ENCODE peak calls at places on chromosomes 11 and 22, in nine cellular contexts. P is IMR-90; A is lower lobe of right lung; N is spleen; F is thoracic aorta; W is MM.1S; U is cardiac muscle cell; J is psoas muscle; V is CD8-positive, alpha-beta T cell. L is an unnamed sample.

GRCh38 chr22:41779889-41780505 is 20.5 kb upstream of the CCDC134 start:
- DNase-seq in P (no peak), A (no peak), N (peak; percentile 38), F (no peak), W (no peak), U (no peak), J (no peak), V (peak; percentile 34), L (peak; percentile 28)

GRCh38 chr22:36595154-36595553 is 66.2 kb upstream of the EIF3D start:
- DNase-seq in P (no peak), A (no peak), N (no peak), F (no peak), W (no peak), U (no peak), J (no peak), V (no peak), L (no peak)

GRCh38 chr11:92667446-92668165 is 301.8 kb upstream of the MTNR1B start:
- DNase-seq in P (no peak), A (no peak), N (no peak), F (no peak), W (no peak), U (no peak), J (no peak), V (no peak), L (no peak)

GRCh38 chr22:21447694-21448402 is 19.3 kb upstream of the TMEM191C start:
- DNase-seq in P (no peak), A (peak; percentile 38), N (peak; percentile 55), F (no peak), W (no peak), U (no peak), J (peak; percentile 10), V (no peak), L (no peak)

GRCh38 chr11:67345949-67346819 is 7.2 kb downstream of the POLD4 start:
- DNase-seq in P (peak; percentile 58), A (no peak), N (no peak), F (no peak), W (peak; percentile 49), U (peak; percentile 29), J (no peak), V (no peak), L (peak; percentile 84)

GRCh38 chr11:76391039-76391438 is 9.9 kb downstream of the GVQW3 start:
- DNase-seq in P (no peak), A (no peak), N (no peak), F (no peak), W (no peak), U (no peak), J (no peak), V (no peak), L (no peak)

GRCh38 chr11:91926967-91927366 is 297.7 kb upstream of the FAT3 start:
- DNase-seq in P (no peak), A (no peak), N (no peak), F (no peak), W (no peak), U (no peak), J (peak; percentile 30), V (no peak), L (no peak)

GRCh38 chr11:70519117-70519516 is 120.8 kb downstream of the CTTN start:
- DNase-seq in P (no peak), A (no peak), N (peak; percentile 20), F (no peak), W (no peak), U (no peak), J (no peak), V (no peak), L (no peak)

GRCh38 chr11:45042560-45042959 is 91.9 kb upstream of the TP53I11 start:
- DNase-seq in P (no peak), A (no peak), N (no peak), F (peak; percentile 17), W (no peak), U (no peak), J (no peak), V (no peak), L (no peak)

GRCh38 chr11:29485641-29486040 is 531.2 kb downstream of the KCNA4 start:
- DNase-seq in P (peak; percentile 1), A (no peak), N (no peak), F (no peak), W (no peak), U (no peak), J (no peak), V (no peak), L (no peak)

GRCh38 chr22:35489225-35489624 is 51.4 kb upstream of the RASD2 start:
- DNase-seq in P (no peak), A (no peak), N (no peak), F (no peak), W (no peak), U (no peak), J (no peak), V (no peak), L (no peak)

GRCh38 chr11:98772799-98773198 is 247.9 kb upstream of the CNTN5 start:
- DNase-seq in P (no peak), A (no peak), N (no peak), F (no peak), W (no peak), U (no peak), J (no peak), V (no peak), L (no peak)

GRCh38 chr11:59765068-59765770 is 10.0 kb downstream of the STX3 start:
- DNase-seq in P (no peak), A (no peak), N (no peak), F (no peak), W (no peak), U (no peak), J (no peak), V (no peak), L (no peak)

GRCh38 chr11:15801616-15802015 is 554.7 kb downstream of the SOX6 start:
- DNase-seq in P (no peak), A (no peak), N (no peak), F (no peak), W (no peak), U (peak; percentile 5), J (no peak), V (no peak), L (no peak)

DNA sequence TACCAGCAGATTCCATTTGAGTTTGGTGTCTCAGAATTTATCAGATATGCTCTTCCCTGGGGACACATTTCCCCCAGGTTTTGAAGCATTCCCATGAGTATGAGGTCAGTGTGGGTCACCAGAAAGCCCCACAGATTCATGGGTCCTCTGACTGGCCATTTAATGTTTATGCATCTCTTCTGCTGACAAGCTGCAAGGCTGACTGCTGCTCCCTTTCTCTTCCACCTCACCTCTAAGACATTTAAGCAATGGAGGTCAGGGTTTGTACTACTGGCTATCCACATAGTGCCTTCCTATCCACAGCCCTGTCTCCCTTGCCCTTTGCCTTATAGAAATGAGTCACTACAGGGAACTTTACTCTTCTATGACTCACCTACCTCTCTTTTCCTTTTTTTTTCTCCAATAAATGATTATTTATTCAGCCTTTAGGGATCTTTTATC is 106.0 kb upstream of the TIMP3 start:
- DNase-seq in P (peak; percentile 95), A (no peak), N (no peak), F (no peak), W (no peak), U (no peak), J (no peak), V (no peak), L (no peak)
- H3K4me1 ChIP-seq in P (peaks cover 18% of the 10 kb centered on the region), A (peaks cover 9% of the 10 kb centered on the region), N (no peaks in the 10 kb centered on the region), F (no peaks in the 10 kb centered on the region), W (no peaks in the 10 kb centered on the region), U (no peaks in the 10 kb centered on the region), J (no peaks in the 10 kb centered on the region), V (no peaks in the 10 kb centered on the region), L (no peaks in the 10 kb centered on the region)

DNA sequence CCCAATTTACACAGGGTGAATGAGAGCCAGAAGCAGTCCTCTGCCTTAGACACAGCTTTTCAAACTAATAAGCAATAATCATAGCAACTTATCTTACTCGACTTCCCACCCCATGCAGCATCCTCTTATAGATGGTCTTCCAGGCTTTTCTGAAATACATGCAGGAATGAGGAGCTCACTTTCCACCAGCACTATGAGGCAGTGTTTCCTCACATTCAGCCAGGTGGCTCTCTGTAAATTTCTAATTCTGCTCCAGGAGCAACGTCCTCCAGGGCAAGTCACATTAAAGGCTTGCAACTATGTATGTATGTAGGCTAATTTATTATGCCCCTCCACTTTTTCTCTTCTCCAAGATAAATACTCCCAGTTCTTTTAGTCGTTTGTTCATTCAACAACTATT is 60.0 kb downstream of the PAK1 start:
- DNase-seq in P (no peak), A (no peak), N (no peak), F (no peak), W (no peak), U (no peak), J (no peak), V (no peak), L (no peak)
- H3K4me1 ChIP-seq in P (peaks cover 7% of the 10 kb centered on the region), A (peaks cover 14% of the 10 kb centered on the region), N (peaks cover 56% of the 10 kb centered on the region), F (peaks cover 13% of the 10 kb centered on the region), W (peaks cover 30% of the 10 kb centered on the region), U (no peaks in the 10 kb centered on the region), J (peaks cover 7% of the 10 kb centered on the region), V (peaks cover 25% of the 10 kb centered on the region), L (peaks cover 29% of the 10 kb centered on the region)

GRCh38 chr11:119692547-119692834 is 36.5 kb downstream of the NECTIN1 start:
- DNase-seq in P (no peak), A (no peak), N (no peak), F (no peak), W (no peak), U (no peak), J (no peak), V (no peak), L (no peak)

GRCh38 chr11:119691701-119692546 is 37.1 kb downstream of the NECTIN1 start:
- DNase-seq in P (no peak), A (no peak), N (no peak), F (no peak), W (no peak), U (no peak), J (no peak), V (no peak), L (no peak)

GRCh38 chr11:119693253-119693815 is 35.7 kb downstream of the NECTIN1 start:
- DNase-seq in P (no peak), A (no peak), N (no peak), F (no peak), W (peak; percentile 26), U (no peak), J (no peak), V (no peak), L (no peak)

GRCh38 chr11:119696378-119697157 is 32.4 kb downstream of the NECTIN1 start:
- DNase-seq in P (no peak), A (no peak), N (no peak), F (no peak), W (no peak), U (no peak), J (no peak), V (no peak), L (no peak)

GRCh38 chr11:119694334-119694733 is 34.7 kb downstream of the NECTIN1 start:
- DNase-seq in P (no peak), A (no peak), N (no peak), F (no peak), W (peak; percentile 80), U (no peak), J (no peak), V (no peak), L (no peak)
- H3K4me1 ChIP-seq in P (no peaks in the 10 kb centered on the region), A (peaks cover 13% of the 10 kb centered on the region), N (peaks cover 74% of the 10 kb centered on the region), F (peaks cover 5% of the 10 kb centered on the region), W (peaks cover 58% of the 10 kb centered on the region), U (peaks cover 1% of the 10 kb centered on the region), J (no peaks in the 10 kb centered on the region), V (peaks cover 13% of the 10 kb centered on the region), L (peaks cover 12% of the 10 kb centered on the region)

DNA sequence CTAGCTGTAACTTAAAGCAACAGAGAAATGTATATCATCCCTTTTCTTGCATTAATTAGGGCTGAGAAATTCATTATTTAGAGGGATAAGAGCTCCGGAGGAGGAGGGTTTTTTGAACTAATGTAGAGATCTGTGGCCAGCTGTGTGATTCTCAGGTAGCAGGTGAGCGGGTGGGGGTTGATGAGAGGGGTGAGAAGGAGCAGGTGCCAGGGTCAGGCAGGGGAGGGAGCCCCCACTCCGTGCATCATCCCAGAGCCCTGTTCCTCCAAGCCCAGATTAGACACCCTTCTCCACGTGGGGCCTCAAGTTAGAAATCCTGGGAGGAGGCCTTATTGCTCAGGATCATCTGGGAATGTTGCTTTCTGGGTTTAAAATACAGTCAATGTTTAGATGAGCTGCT is 24.9 kb downstream of the ZBTB16 start:
- DNase-seq in P (no peak), A (no peak), N (no peak), F (no peak), W (no peak), U (no peak), J (no peak), V (no peak), L (no peak)
- H3K4me1 ChIP-seq in P (no peaks in the 10 kb centered on the region), A (peaks cover 100% of the 10 kb centered on the region), N (peaks cover 100% of the 10 kb centered on the region), F (peaks cover 94% of the 10 kb centered on the region), W (peaks cover 22% of the 10 kb centered on the region), U (peaks cover 11% of the 10 kb centered on the region), J (peaks cover 100% of the 10 kb centered on the region), V (peaks cover 9% of the 10 kb centered on the region), L (peaks cover 5% of the 10 kb centered on the region)